ENCODE peak calls at places on chromosomes 3 and 15, in six cellular contexts. One of them, this sample, is unnamed.

GRCh38 chr15:80550219-80550909 is 144.7 kb upstream of the ABHD17C start:
- DNase-seq in transverse colon: no peak
- DNase-seq in HCT116: no peak
- DNase-seq in right cardiac atrium: no peak
- DNase-seq in adrenal gland: no peak
- DNase-seq in psoas muscle: no peak
- DNase-seq in this sample: no peak

GRCh38 chr3:194814878-194815357 is 129.2 kb downstream of the FAM43A start:
- DNase-seq in transverse colon: no peak
- DNase-seq in HCT116: no peak
- DNase-seq in right cardiac atrium: no peak
- DNase-seq in adrenal gland: no peak
- DNase-seq in psoas muscle: no peak
- DNase-seq in this sample: no peak

GRCh38 chr15:42107483-42107882 is 13.1 kb upstream of the PLA2G4D start:
- DNase-seq in transverse colon: peak; percentile 92
- DNase-seq in HCT116: no peak
- DNase-seq in right cardiac atrium: no peak
- DNase-seq in adrenal gland: no peak
- DNase-seq in psoas muscle: no peak
- DNase-seq in this sample: no peak

GRCh38 chr3:29693863-29694262 is 413.0 kb downstream of the RBMS3 start:
- DNase-seq in transverse colon: no peak
- DNase-seq in HCT116: peak; percentile 7
- DNase-seq in right cardiac atrium: no peak
- DNase-seq in adrenal gland: no peak
- DNase-seq in psoas muscle: no peak
- DNase-seq in this sample: peak; percentile 58

GRCh38 chr15:68230157-68231100 is 901 bp upstream of the CLN6 start:
- DNase-seq in transverse colon: peak; percentile 30
- DNase-seq in HCT116: no peak
- DNase-seq in right cardiac atrium: no peak
- DNase-seq in adrenal gland: peak; percentile 74
- DNase-seq in psoas muscle: no peak
- DNase-seq in this sample: no peak

GRCh38 chr3:149541091-149541491 is 66.6 kb downstream of the TM4SF4 start:
- DNase-seq in transverse colon: no peak
- DNase-seq in HCT116: no peak
- DNase-seq in right cardiac atrium: no peak
- DNase-seq in adrenal gland: no peak
- DNase-seq in psoas muscle: no peak
- DNase-seq in this sample: no peak

GRCh38 chr3:35437381-35437780 is 201.9 kb upstream of the ARPP21 start:
- DNase-seq in transverse colon: no peak
- DNase-seq in HCT116: no peak
- DNase-seq in right cardiac atrium: no peak
- DNase-seq in adrenal gland: no peak
- DNase-seq in psoas muscle: no peak
- DNase-seq in this sample: no peak

GRCh38 chr15:62644216-62644873 is 398.2 kb upstream of the TPM1 start:
- DNase-seq in transverse colon: no peak
- DNase-seq in HCT116: no peak
- DNase-seq in right cardiac atrium: no peak
- DNase-seq in adrenal gland: no peak
- DNase-seq in psoas muscle: no peak
- DNase-seq in this sample: no peak

GRCh38 chr15:52006702-52007340 is 12.2 kb upstream of the MAPK6 start:
- DNase-seq in transverse colon: no peak
- DNase-seq in HCT116: no peak
- DNase-seq in right cardiac atrium: no peak
- DNase-seq in adrenal gland: no peak
- DNase-seq in psoas muscle: no peak
- DNase-seq in this sample: no peak

GRCh38 chr15:77510066-77511044 is 89.7 kb downstream of the HMG20A start:
- DNase-seq in transverse colon: no peak
- DNase-seq in HCT116: no peak
- DNase-seq in right cardiac atrium: no peak
- DNase-seq in adrenal gland: no peak
- DNase-seq in psoas muscle: no peak
- DNase-seq in this sample: no peak

GRCh38 chr15:89825264-89825940 is 10.8 kb upstream of the ANPEP start:
- DNase-seq in transverse colon: no peak
- DNase-seq in HCT116: no peak
- DNase-seq in right cardiac atrium: no peak
- DNase-seq in adrenal gland: no peak
- DNase-seq in psoas muscle: no peak
- DNase-seq in this sample: no peak

GRCh38 chr15:69604050-69604378 is 151.4 kb downstream of the RPLP1 start:
- DNase-seq in transverse colon: peak; percentile 44
- DNase-seq in HCT116: peak; percentile 26
- DNase-seq in right cardiac atrium: no peak
- DNase-seq in adrenal gland: no peak
- DNase-seq in psoas muscle: no peak
- DNase-seq in this sample: no peak

GRCh38 chr3:126474498-126475410 is 937 bp downstream of the ZXDC start:
- DNase-seq in transverse colon: peak; percentile 45
- DNase-seq in HCT116: peak; percentile 16
- DNase-seq in right cardiac atrium: peak; percentile 47
- DNase-seq in adrenal gland: peak; percentile 85
- DNase-seq in psoas muscle: peak; percentile 79
- DNase-seq in this sample: peak; percentile 56

GRCh38 chr3:55161256-55161655 is 233.4 kb upstream of the LRTM1 start:
- DNase-seq in transverse colon: no peak
- DNase-seq in HCT116: no peak
- DNase-seq in right cardiac atrium: no peak
- DNase-seq in adrenal gland: no peak
- DNase-seq in psoas muscle: no peak
- DNase-seq in this sample: no peak

GRCh38 chr15:85354948-85355347 is 25.5 kb upstream of the AKAP13 start:
- DNase-seq in transverse colon: no peak
- DNase-seq in HCT116: no peak
- DNase-seq in right cardiac atrium: no peak
- DNase-seq in adrenal gland: no peak
- DNase-seq in psoas muscle: no peak
- DNase-seq in this sample: no peak

GRCh38 chr3:32626650-32627049 is 56.0 kb upstream of the DYNC1LI1 start:
- DNase-seq in transverse colon: no peak
- DNase-seq in HCT116: no peak
- DNase-seq in right cardiac atrium: no peak
- DNase-seq in adrenal gland: no peak
- DNase-seq in psoas muscle: no peak
- DNase-seq in this sample: no peak

GRCh38 chr3:197003461-197004385 is 25.9 kb downstream of the MELTF start:
- DNase-seq in transverse colon: peak; percentile 52
- DNase-seq in HCT116: no peak
- DNase-seq in right cardiac atrium: no peak
- DNase-seq in adrenal gland: no peak
- DNase-seq in psoas muscle: peak; percentile 56
- DNase-seq in this sample: no peak

GRCh38 chr3:40869939-40870338 is 329.4 kb upstream of the CTNNB1 start:
- DNase-seq in transverse colon: no peak
- DNase-seq in HCT116: no peak
- DNase-seq in right cardiac atrium: no peak
- DNase-seq in adrenal gland: no peak
- DNase-seq in psoas muscle: no peak
- DNase-seq in this sample: no peak

GRCh38 chr3:72379500-72380187 is 468.6 kb downstream of the SHQ1 start:
- DNase-seq in transverse colon: no peak
- DNase-seq in HCT116: no peak
- DNase-seq in right cardiac atrium: no peak
- DNase-seq in adrenal gland: no peak
- DNase-seq in psoas muscle: no peak
- DNase-seq in this sample: no peak

GRCh38 chr3:30710017-30710416 is 103.6 kb downstream of the TGFBR2 start:
- DNase-seq in transverse colon: no peak
- DNase-seq in HCT116: no peak
- DNase-seq in right cardiac atrium: no peak
- DNase-seq in adrenal gland: no peak
- DNase-seq in psoas muscle: no peak
- DNase-seq in this sample: no peak

GRCh38 chr3:99637041-99637380 is 1.4 kb upstream of the COL8A1 start:
- DNase-seq in transverse colon: no peak
- DNase-seq in HCT116: no peak
- DNase-seq in right cardiac atrium: no peak
- DNase-seq in adrenal gland: no peak
- DNase-seq in psoas muscle: no peak
- DNase-seq in this sample: no peak

GRCh38 chr15:32844118-32844711 is 126.4 kb downstream of the GREM1 start:
- DNase-seq in transverse colon: no peak
- DNase-seq in HCT116: peak; percentile 40
- DNase-seq in right cardiac atrium: no peak
- DNase-seq in adrenal gland: no peak
- DNase-seq in psoas muscle: no peak
- DNase-seq in this sample: no peak

GRCh38 chr3:170420307-170420821 is 1.7 kb downstream of the CLDN11 start:
- DNase-seq in transverse colon: no peak
- DNase-seq in HCT116: no peak
- DNase-seq in right cardiac atrium: peak; percentile 39
- DNase-seq in adrenal gland: no peak
- DNase-seq in psoas muscle: no peak
- DNase-seq in this sample: no peak

GRCh38 chr15:29978411-29979382 is 104.1 kb upstream of the GOLGA8J start:
- DNase-seq in transverse colon: no peak
- DNase-seq in HCT116: no peak
- DNase-seq in right cardiac atrium: no peak
- DNase-seq in adrenal gland: no peak
- DNase-seq in psoas muscle: no peak
- DNase-seq in this sample: no peak

GRCh38 chr3:15063238-15063637 is 1.9 kb downstream of the MRPS25 start:
- DNase-seq in transverse colon: no peak
- DNase-seq in HCT116: no peak
- DNase-seq in right cardiac atrium: no peak
- DNase-seq in adrenal gland: no peak
- DNase-seq in psoas muscle: no peak
- DNase-seq in this sample: peak; percentile 60

GRCh38 chr3:61821823-61822251 is 260.5 kb downstream of the PTPRG start:
- DNase-seq in transverse colon: no peak
- DNase-seq in HCT116: no peak
- DNase-seq in right cardiac atrium: no peak
- DNase-seq in adrenal gland: no peak
- DNase-seq in psoas muscle: no peak
- DNase-seq in this sample: no peak

GRCh38 chr3:55608266-55608937 is 121.3 kb upstream of the WNT5A start:
- DNase-seq in transverse colon: no peak
- DNase-seq in HCT116: no peak
- DNase-seq in right cardiac atrium: no peak
- DNase-seq in adrenal gland: no peak
- DNase-seq in psoas muscle: no peak
- DNase-seq in this sample: no peak

GRCh38 chr3:172137287-172138030 is 98.1 kb downstream of the FNDC3B start:
- DNase-seq in transverse colon: no peak
- DNase-seq in HCT116: no peak
- DNase-seq in right cardiac atrium: no peak
- DNase-seq in adrenal gland: no peak
- DNase-seq in psoas muscle: no peak
- DNase-seq in this sample: no peak
- H3K4me1 ChIP-seq in transverse colon: peaks cover 57% of the 10 kb centered on the region
- H3K4me1 ChIP-seq in HCT116: peaks cover 69% of the 10 kb centered on the region
- H3K4me1 ChIP-seq in right cardiac atrium: peaks cover 28% of the 10 kb centered on the region
- H3K4me1 ChIP-seq in adrenal gland: peaks cover 61% of the 10 kb centered on the region
- H3K4me1 ChIP-seq in psoas muscle: peaks cover 93% of the 10 kb centered on the region
- H3K4me1 ChIP-seq in this sample: peaks cover 61% of the 10 kb centered on the region

DNA sequence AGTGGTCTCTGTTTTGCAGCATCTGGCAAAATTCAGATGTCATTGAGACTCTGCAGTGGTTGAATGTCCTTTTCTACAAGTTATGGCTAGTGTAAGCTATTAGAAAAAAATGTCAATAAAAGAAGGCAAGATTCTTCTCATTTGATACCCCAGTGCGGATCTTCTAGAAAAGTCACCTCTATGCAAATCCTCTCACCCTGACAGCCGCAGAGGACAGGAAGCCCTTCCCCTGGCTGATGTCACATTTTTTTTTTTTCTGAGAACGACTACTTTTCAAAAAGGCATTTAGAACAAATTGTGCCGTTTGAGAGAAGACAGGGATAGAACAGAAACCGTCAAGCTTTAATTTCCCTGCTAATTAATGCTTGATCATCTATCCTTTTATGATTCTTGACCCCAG is 183.6 kb downstream of the OPA1 start:
- DNase-seq in transverse colon: no peak
- DNase-seq in HCT116: no peak
- DNase-seq in right cardiac atrium: no peak
- DNase-seq in adrenal gland: no peak
- DNase-seq in psoas muscle: no peak
- DNase-seq in this sample: no peak
- H3K4me1 ChIP-seq in transverse colon: peaks cover 6% of the 10 kb centered on the region
- H3K4me1 ChIP-seq in HCT116: peaks cover 15% of the 10 kb centered on the region
- H3K4me1 ChIP-seq in right cardiac atrium: peaks cover 2% of the 10 kb centered on the region
- H3K4me1 ChIP-seq in adrenal gland: peaks cover 2% of the 10 kb centered on the region
- H3K4me1 ChIP-seq in psoas muscle: no peaks in the 10 kb centered on the region
- H3K4me1 ChIP-seq in this sample: no peaks in the 10 kb centered on the region

DNA sequence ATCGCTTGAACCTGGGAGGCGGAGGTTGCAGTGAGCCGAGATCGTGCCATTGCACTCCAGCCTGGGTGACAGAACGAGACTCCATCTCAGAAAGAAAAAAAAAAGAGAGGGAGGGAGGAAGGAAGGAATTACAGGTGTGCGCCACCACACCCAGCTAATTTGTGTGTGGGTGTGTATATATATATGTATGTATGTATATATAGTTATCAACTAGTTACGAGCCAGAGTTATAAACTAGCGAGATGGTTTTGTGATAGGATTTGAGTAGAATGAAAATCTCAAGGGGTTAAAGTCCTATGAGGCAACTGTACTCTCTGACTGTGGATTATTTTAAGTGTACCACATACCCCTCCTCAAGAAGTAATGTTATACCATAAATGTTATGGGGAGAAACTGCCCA is 50.9 kb upstream of the SIN3A start:
- DNase-seq in transverse colon: peak; percentile 27
- DNase-seq in HCT116: no peak
- DNase-seq in right cardiac atrium: no peak
- DNase-seq in adrenal gland: no peak
- DNase-seq in psoas muscle: no peak
- DNase-seq in this sample: no peak
- H3K4me1 ChIP-seq in transverse colon: no peaks in the 10 kb centered on the region
- H3K4me1 ChIP-seq in HCT116: no peaks in the 10 kb centered on the region
- H3K4me1 ChIP-seq in right cardiac atrium: no peaks in the 10 kb centered on the region
- H3K4me1 ChIP-seq in adrenal gland: no peaks in the 10 kb centered on the region
- H3K4me1 ChIP-seq in psoas muscle: no peaks in the 10 kb centered on the region
- H3K4me1 ChIP-seq in this sample: no peaks in the 10 kb centered on the region

GRCh38 chr3:125150525-125151436 is 61.8 kb downstream of the SLC12A8 start:
- DNase-seq in transverse colon: peak; percentile 58
- DNase-seq in HCT116: peak; percentile 66
- DNase-seq in right cardiac atrium: no peak
- DNase-seq in adrenal gland: peak; percentile 80
- DNase-seq in psoas muscle: no peak
- DNase-seq in this sample: peak; percentile 60

GRCh38 chr3:125147491-125147820 is 65.1 kb downstream of the SLC12A8 start:
- DNase-seq in transverse colon: no peak
- DNase-seq in HCT116: no peak
- DNase-seq in right cardiac atrium: no peak
- DNase-seq in adrenal gland: no peak
- DNase-seq in psoas muscle: no peak
- DNase-seq in this sample: no peak

GRCh38 chr3:125149462-125149861 is 63.1 kb downstream of the SLC12A8 start:
- DNase-seq in transverse colon: no peak
- DNase-seq in HCT116: no peak
- DNase-seq in right cardiac atrium: no peak
- DNase-seq in adrenal gland: no peak
- DNase-seq in psoas muscle: no peak
- DNase-seq in this sample: no peak

GRCh38 chr3:125148016-125148812 is 64.3 kb downstream of the SLC12A8 start:
- DNase-seq in transverse colon: no peak
- DNase-seq in HCT116: no peak
- DNase-seq in right cardiac atrium: no peak
- DNase-seq in adrenal gland: no peak
- DNase-seq in psoas muscle: no peak
- DNase-seq in this sample: no peak

GRCh38 chr3:125148836-125149235 is 63.7 kb downstream of the SLC12A8 start:
- DNase-seq in transverse colon: peak; percentile 41
- DNase-seq in HCT116: no peak
- DNase-seq in right cardiac atrium: peak; percentile 76
- DNase-seq in adrenal gland: no peak
- DNase-seq in psoas muscle: peak; percentile 74
- DNase-seq in this sample: peak; percentile 46
- H3K4me1 ChIP-seq in transverse colon: no peaks in the 10 kb centered on the region
- H3K4me1 ChIP-seq in HCT116: peaks cover 2% of the 10 kb centered on the region
- H3K4me1 ChIP-seq in right cardiac atrium: peaks cover 24% of the 10 kb centered on the region
- H3K4me1 ChIP-seq in adrenal gland: peaks cover 16% of the 10 kb centered on the region
- H3K4me1 ChIP-seq in psoas muscle: peaks cover 11% of the 10 kb centered on the region
- H3K4me1 ChIP-seq in this sample: no peaks in the 10 kb centered on the region